ENCODE peak calls at places on chromosomes 12 and 14, in six cellular contexts. K is adipocyte; I is heart left ventricle; O is CD8-positive, alpha-beta memory T cell; R is HFF-Myc; Y is pancreas. X is an unnamed sample.

GRCh38 chr12:57181561-57182155 is 34.2 kb upstream of the LRP1-AS start:
- DNase-seq in K (no peak), I (no peak), O (no peak), R (no peak), Y (no peak), X (no peak)

GRCh38 chr14:23269193-23269592 is 16.7 kb downstream of the HOMEZ start:
- DNase-seq in K (no peak), I (no peak), O (no peak), R (no peak), Y (no peak), X (no peak)

GRCh38 chr14:26163761-26164160 is 434.1 kb downstream of the NOVA1 start:
- DNase-seq in K (peak), I (no peak), O (no peak), R (no peak), Y (no peak), X (peak)

GRCh38 chr14:52267501-52268190 is at the start of gene PTGDR:
- DNase-seq in K (peak), I (peak), O (peak), R (no peak), Y (no peak), X (no peak)

GRCh38 chr12:38282886-38283285 is 33.7 kb upstream of the ALG10B start:
- DNase-seq in K (no peak), I (no peak), O (no peak), R (no peak), Y (no peak), X (no peak)

GRCh38 chr12:27123642-27124041 is 41.3 kb upstream of the C12orf71 start:
- DNase-seq in K (no peak), I (no peak), O (no peak), R (no peak), Y (no peak), X (no peak)

GRCh38 chr12:58750484-58750883 is 169.8 kb downstream of the LRIG3 start:
- DNase-seq in K (peak), I (no peak), O (no peak), R (peak), Y (no peak), X (peak)

GRCh38 chr14:76376001-76376404 is at the start of gene ESRRB:
- DNase-seq in K (peak), I (no peak), O (no peak), R (no peak), Y (peak), X (no peak)

GRCh38 chr12:52407918-52408317 is 1.8 kb upstream of the KRT82 start:
- DNase-seq in K (no peak), I (no peak), O (no peak), R (no peak), Y (no peak), X (no peak)

GRCh38 chr12:108313609-108314331 is 25.3 kb downstream of the CMKLR1 start:
- DNase-seq in K (peak), I (peak), O (peak), R (no peak), Y (no peak), X (no peak)

GRCh38 chr12:46946137-46946536 is 120.3 kb upstream of the SLC38A4 start:
- DNase-seq in K (peak), I (no peak), O (no peak), R (no peak), Y (no peak), X (no peak)

GRCh38 chr14:22524784-22525161 is 64.3 kb downstream of the DAD1 start:
- DNase-seq in K (no peak), I (no peak), O (no peak), R (no peak), Y (no peak), X (no peak)

GRCh38 chr14:104437703-104438102 is 141.9 kb upstream of the C14orf180 start:
- DNase-seq in K (no peak), I (no peak), O (no peak), R (no peak), Y (no peak), X (no peak)

GRCh38 chr14:87175175-87175574 is 817.8 kb downstream of the GALC start:
- DNase-seq in K (no peak), I (no peak), O (no peak), R (no peak), Y (no peak), X (no peak)

GRCh38 chr12:90253674-90254181 is 545.1 kb upstream of the ATP2B1 start:
- DNase-seq in K (peak), I (peak), O (peak), R (peak), Y (peak), X (peak)

GRCh38 chr12:46342562-46343033 is 30.0 kb downstream of the SLC38A2 start:
- DNase-seq in K (peak), I (no peak), O (peak), R (no peak), Y (peak), X (no peak)

GRCh38 chr12:15590180-15590826 is 198.9 kb downstream of the EPS8 start:
- DNase-seq in K (peak), I (peak), O (peak), R (peak), Y (peak), X (peak)

GRCh38 chr12:22234561-22234960 is 99.9 kb downstream of the ST8SIA1 start:
- DNase-seq in K (peak), I (no peak), O (no peak), R (peak), Y (no peak), X (peak)

GRCh38 chr14:67940894-67941455 is 121.4 kb downstream of the RAD51B start:
- DNase-seq in K (peak), I (no peak), O (no peak), R (peak), Y (no peak), X (peak)

GRCh38 chr12:52058631-52059324 is 7.5 kb downstream of the NR4A1 start:
- DNase-seq in K (no peak), I (peak), O (no peak), R (no peak), Y (no peak), X (no peak)

GRCh38 chr12:25052191-25053020 is 103.5 kb upstream of the BCAT1 start:
- DNase-seq in K (no peak), I (peak), O (peak), R (no peak), Y (no peak), X (no peak)

GRCh38 chr12:80936353-80936641 is 1.4 kb downstream of the LIN7A start:
- DNase-seq in K (peak), I (no peak), O (no peak), R (no peak), Y (no peak), X (no peak)

GRCh38 chr12:69059465-69060457 is 126.8 kb upstream of the CPM start:
- DNase-seq in K (peak), I (no peak), O (no peak), R (peak), Y (no peak), X (peak)

GRCh38 chr14:69012251-69012953 is 33.3 kb upstream of the ACTN1 start:
- DNase-seq in K (peak), I (no peak), O (no peak), R (no peak), Y (no peak), X (no peak)

DNA sequence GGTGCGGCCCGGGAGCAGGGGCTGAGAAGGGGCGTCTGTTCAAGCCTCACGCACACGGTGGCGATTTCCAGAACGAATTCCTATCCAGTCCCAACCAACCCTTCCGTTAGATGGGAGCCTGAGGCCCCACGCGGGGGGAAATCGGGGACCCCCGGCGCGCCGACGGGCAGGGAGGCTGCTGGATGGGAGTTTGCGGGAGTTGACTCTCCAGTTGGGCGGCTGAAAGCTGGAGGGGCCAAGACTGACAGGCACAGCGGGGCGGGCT is 9.8 kb downstream of the EXOC3L4 start:
- DNase-seq in K (no peak), I (no peak), O (no peak), R (no peak), Y (no peak), X (no peak)
- H3K4me3 ChIP-seq in K (no peak), I (no peak), O (no peak), R (no peak), Y (no peak), X (no peak)

GRCh38 chr12:120866143-120866542 is 38.0 kb downstream of the SPPL3 start:
- DNase-seq in K (peak), I (no peak), O (no peak), R (no peak), Y (no peak), X (no peak)
- H3K4me3 ChIP-seq in K (no peak), I (no peak), O (no peak), R (no peak), Y (no peak), X (no peak)

DNA sequence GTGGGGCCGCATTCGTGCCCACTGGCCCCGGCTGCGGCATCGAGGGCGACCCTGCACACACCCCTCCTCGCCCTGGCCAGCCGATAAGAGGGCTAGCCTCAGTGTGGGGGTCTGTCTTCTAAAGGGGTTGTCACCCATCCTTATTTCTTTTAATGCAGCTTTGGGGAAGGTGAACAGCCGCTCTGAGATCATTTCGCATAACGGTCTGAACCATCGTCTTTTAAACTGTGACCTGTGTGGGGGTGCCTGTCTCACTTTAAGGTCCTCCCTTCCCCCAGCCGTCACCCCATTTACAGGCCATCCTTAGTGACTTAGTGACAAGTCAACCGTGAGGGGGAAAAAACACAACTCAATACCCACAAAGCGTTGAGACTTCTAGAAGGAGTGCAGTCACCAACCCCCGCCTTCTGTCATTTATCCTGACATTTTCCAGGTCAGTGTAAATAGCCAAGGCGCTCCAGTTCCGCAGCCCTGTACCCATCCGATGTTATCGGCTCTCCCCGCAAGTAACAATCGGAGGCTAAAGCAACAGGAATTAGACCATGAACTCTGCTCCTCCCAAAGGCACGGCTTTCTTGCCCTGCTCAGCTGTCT is 469 bp upstream of the DENND5B start:
- DNase-seq in K (peak), I (peak), O (no peak), R (no peak), Y (no peak), X (no peak)
- H3K4me3 ChIP-seq in K (peak), I (peak), O (peak), R (peak), Y (peak), X (peak)

DNA sequence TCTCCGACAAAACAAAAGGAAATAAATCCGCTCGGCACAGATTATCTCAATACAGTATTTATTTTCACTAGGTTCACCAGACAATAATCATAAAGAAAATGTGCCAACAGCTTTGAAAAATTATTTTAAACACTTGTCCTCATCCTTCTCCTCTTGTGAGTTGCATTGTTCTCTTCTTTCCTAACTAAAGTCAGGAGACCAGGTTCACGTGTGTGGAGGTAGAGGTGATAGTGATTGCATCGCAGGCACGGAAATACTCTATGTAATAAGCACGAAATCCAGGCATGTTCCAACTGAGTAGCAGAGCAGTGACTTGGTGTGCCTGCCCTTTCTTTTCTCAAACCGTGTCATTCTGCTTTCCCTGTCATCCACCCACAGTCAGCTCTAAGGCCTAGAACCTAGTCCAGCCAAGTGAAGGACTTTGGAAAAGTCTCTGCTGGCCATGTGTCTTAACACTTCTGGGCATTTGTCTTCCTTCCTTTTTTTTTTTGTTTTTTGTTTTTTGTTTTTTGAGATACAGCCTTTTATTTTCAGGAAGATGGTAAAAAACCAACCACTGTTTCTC is 939 bp upstream of the SEL1L start:
- DNase-seq in K (no peak), I (no peak), O (no peak), R (no peak), Y (no peak), X (no peak)
- H3K4me3 ChIP-seq in K (no peak), I (no peak), O (peak), R (no peak), Y (no peak), X (no peak)

DNA sequence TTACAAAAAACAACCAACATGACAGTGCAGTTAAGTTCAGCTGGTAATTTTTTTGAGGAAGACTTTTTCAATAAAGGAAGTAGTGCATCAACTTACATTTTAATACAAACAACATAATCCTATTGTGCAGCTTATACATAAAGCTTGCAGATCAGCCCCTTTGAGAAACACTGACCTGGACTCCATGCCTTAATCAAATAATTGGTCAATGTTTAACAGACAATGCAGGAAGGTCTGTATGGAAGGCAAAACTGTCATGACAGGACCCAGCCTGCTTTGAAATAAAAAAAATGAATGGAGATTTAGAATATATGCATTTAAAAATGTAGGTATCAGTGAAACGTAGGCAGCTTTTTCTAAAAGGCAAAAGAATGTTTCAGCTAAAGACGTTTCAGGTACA is 321.7 kb upstream of the RPL10L start:
- DNase-seq in K (no peak), I (no peak), O (no peak), R (no peak), Y (no peak), X (no peak)
- H3K4me3 ChIP-seq in K (no peak), I (no peak), O (no peak), R (no peak), Y (no peak), X (no peak)

DNA sequence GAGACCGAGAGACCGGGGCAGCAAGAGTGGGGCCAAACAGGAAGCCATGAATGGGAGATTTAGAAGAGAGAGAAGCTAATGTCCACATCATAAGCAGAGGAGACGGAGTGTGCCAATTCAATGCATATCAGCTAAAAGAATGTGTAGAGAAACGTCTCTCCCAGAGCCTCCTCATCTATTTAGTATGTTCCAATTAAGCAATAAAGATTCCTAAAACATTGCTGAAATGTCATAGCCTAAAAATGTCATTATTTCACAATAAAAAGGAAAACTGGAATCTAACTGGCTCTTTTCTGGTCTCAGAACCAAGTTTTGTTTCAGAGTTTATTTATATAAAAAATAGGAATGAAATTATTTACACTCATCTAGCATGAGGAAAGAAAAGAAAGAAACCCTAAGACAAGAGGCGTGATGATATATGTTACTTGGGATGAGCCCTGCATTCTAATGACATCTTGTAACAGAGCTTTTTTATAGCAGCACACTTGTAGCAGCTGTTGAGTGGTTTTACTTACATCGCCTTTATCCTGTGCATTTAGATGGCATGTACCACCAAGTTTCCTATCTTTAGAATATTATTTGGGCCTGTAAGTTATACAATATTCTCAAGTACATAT is 266.3 kb upstream of the PRKD1 start:
- DNase-seq in K (peak), I (no peak), O (no peak), R (no peak), Y (no peak), X (no peak)
- H3K4me3 ChIP-seq in K (peak), I (no peak), O (no peak), R (no peak), Y (no peak), X (no peak)

DNA sequence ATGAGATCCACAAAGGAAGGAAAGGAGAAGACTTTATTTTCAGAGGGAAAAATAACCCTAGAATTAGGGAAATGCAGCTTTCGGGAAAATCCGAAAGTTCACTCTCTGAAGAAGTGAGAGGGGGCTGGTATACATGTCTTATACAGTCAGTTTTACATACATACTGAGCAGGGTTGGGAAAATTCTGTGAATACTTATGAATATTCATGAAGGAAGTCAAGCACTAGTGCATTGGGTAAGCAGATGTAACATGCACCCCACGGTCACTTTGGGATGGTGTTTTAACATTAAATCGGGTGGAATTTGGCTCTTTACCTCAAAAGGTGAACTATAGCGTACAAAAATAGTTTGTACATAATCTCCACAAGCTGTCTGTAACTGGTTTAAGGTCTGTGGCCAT is 15.6 kb upstream of the KLRF1 start:
- DNase-seq in K (no peak), I (no peak), O (no peak), R (no peak), Y (no peak), X (no peak)
- H3K4me3 ChIP-seq in K (no peak), I (no peak), O (no peak), R (no peak), Y (no peak), X (no peak)

GRCh38 chr12:111034911-111035577 is 114.7 kb upstream of the MYL2 start:
- DNase-seq in K (no peak), I (no peak), O (no peak), R (no peak), Y (no peak), X (no peak)

GRCh38 chr12:111037047-111037446 is 116.7 kb upstream of the MYL2 start:
- DNase-seq in K (no peak), I (no peak), O (no peak), R (no peak), Y (no peak), X (no peak)

GRCh38 chr12:111033281-111034147 is 113.1 kb upstream of the MYL2 start:
- DNase-seq in K (no peak), I (no peak), O (no peak), R (no peak), Y (no peak), X (no peak)

GRCh38 chr12:111034148-111034910 is 114.0 kb upstream of the MYL2 start:
- DNase-seq in K (peak), I (no peak), O (no peak), R (no peak), Y (no peak), X (no peak)

GRCh38 chr12:111035578-111036301 is 115.4 kb upstream of the MYL2 start:
- DNase-seq in K (peak), I (no peak), O (no peak), R (no peak), Y (no peak), X (no peak)
- H3K4me3 ChIP-seq in K (no peak), I (no peak), O (no peak), R (no peak), Y (no peak), X (no peak)